ENCODE peak calls at places on chromosome 22, in eight cellular contexts. X, L, T, Q, I, J, R and N are unnamed samples.

GRCh38 chr22:46679711-46680269 is 58.3 kb downstream of the CERK start:
- DNase-seq in X (no peak), L (no peak), T (no peak), Q (no peak), I (no peak), J (no peak), R (no peak), N (no peak)

GRCh38 chr22:39364646-39365405 is 15.0 kb downstream of the SYNGR1 start:
- DNase-seq in X (no peak), L (no peak), T (no peak), Q (no peak), I (no peak), J (no peak), R (no peak), N (no peak)

GRCh38 chr22:19843107-19843856 is 11.4 kb downstream of the GNB1L start:
- DNase-seq in X (no peak), L (peak), T (no peak), Q (no peak), I (no peak), J (no peak), R (no peak), N (peak)

GRCh38 chr22:30872282-30873041 is 96.1 kb downstream of the MORC2 start:
- DNase-seq in X (no peak), L (no peak), T (no peak), Q (no peak), I (no peak), J (peak), R (no peak), N (no peak)

GRCh38 chr22:45481661-45482060 is 21.0 kb upstream of the FBLN1 start:
- DNase-seq in X (no peak), L (no peak), T (no peak), Q (no peak), I (no peak), J (no peak), R (no peak), N (no peak)

GRCh38 chr22:17597217-17597616 is 31.3 kb downstream of the ATP6V1E1 start:
- DNase-seq in X (no peak), L (no peak), T (no peak), Q (no peak), I (peak), J (no peak), R (no peak), N (no peak)

GRCh38 chr22:30605449-30606110 is 1.4 kb upstream of the TCN2 start:
- DNase-seq in X (peak), L (peak), T (no peak), Q (no peak), I (peak), J (peak), R (peak), N (peak)

GRCh38 chr22:28883917-28884753 is 763 bp downstream of the ZNRF3 start:
- DNase-seq in X (peak), L (peak), T (peak), Q (no peak), I (no peak), J (peak), R (peak), N (peak)

GRCh38 chr22:39169797-39170466 is 17.5 kb upstream of the CBX7 start:
- DNase-seq in X (no peak), L (no peak), T (no peak), Q (no peak), I (no peak), J (no peak), R (no peak), N (no peak)

GRCh38 chr22:39612811-39613548 is 42.4 kb downstream of the CACNA1I start:
- DNase-seq in X (no peak), L (no peak), T (no peak), Q (no peak), I (no peak), J (no peak), R (no peak), N (no peak)

GRCh38 chr22:26170795-26171194 is 1.5 kb downstream of the SEZ6L start:
- DNase-seq in X (no peak), L (no peak), T (no peak), Q (no peak), I (no peak), J (peak), R (no peak), N (no peak)

GRCh38 chr22:24400726-24401596 is 26.4 kb upstream of the ADORA2A start:
- DNase-seq in X (no peak), L (no peak), T (no peak), Q (no peak), I (peak), J (no peak), R (no peak), N (no peak)

GRCh38 chr22:31752096-31752847 is 1.5 kb upstream of the DEPDC5 start:
- DNase-seq in X (no peak), L (no peak), T (no peak), Q (no peak), I (no peak), J (no peak), R (no peak), N (no peak)

GRCh38 chr22:46737105-46737975 is 712 bp downstream of the CERK start:
- DNase-seq in X (no peak), L (no peak), T (peak), Q (no peak), I (peak), J (peak), R (peak), N (no peak)

GRCh38 chr22:26273011-26273675 is 103.9 kb downstream of the SEZ6L start:
- DNase-seq in X (no peak), L (no peak), T (no peak), Q (no peak), I (no peak), J (no peak), R (no peak), N (no peak)

GRCh38 chr22:18060646-18061620 is 16.9 kb upstream of the PEX26 start:
- DNase-seq in X (peak), L (no peak), T (no peak), Q (no peak), I (peak), J (no peak), R (no peak), N (peak)

GRCh38 chr22:30381250-30381649 is 6.0 kb downstream of the RNF215 start:
- DNase-seq in X (no peak), L (no peak), T (no peak), Q (no peak), I (no peak), J (no peak), R (no peak), N (no peak)

GRCh38 chr22:45482169-45482568 is 20.5 kb upstream of the FBLN1 start:
- DNase-seq in X (no peak), L (no peak), T (no peak), Q (no peak), I (no peak), J (no peak), R (no peak), N (no peak)

GRCh38 chr22:26777402-26777801 is 120.0 kb downstream of the MIAT start:
- DNase-seq in X (no peak), L (no peak), T (no peak), Q (no peak), I (peak), J (no peak), R (peak), N (no peak)

GRCh38 chr22:39223091-39223710 is 21.6 kb downstream of the PDGFB start:
- DNase-seq in X (no peak), L (no peak), T (no peak), Q (no peak), I (no peak), J (no peak), R (no peak), N (no peak)

GRCh38 chr22:44752285-44753188 is at the start of gene ARHGAP8:
- DNase-seq in X (no peak), L (peak), T (no peak), Q (no peak), I (no peak), J (no peak), R (no peak), N (peak)

GRCh38 chr22:31647516-31647915 is 14.5 kb downstream of the PISD start:
- DNase-seq in X (no peak), L (no peak), T (no peak), Q (no peak), I (peak), J (no peak), R (no peak), N (no peak)

GRCh38 chr22:46062971-46063631 is 86.1 kb upstream of the WNT7B start:
- DNase-seq in X (no peak), L (peak), T (no peak), Q (peak), I (peak), J (no peak), R (peak), N (no peak)

GRCh38 chr22:49400136-49400865 is 427.4 kb downstream of the BRD1 start:
- DNase-seq in X (no peak), L (peak), T (no peak), Q (no peak), I (no peak), J (no peak), R (no peak), N (no peak)

GRCh38 chr22:39920134-39920743 is 19.4 kb downstream of the GRAP2 start:
- DNase-seq in X (no peak), L (no peak), T (no peak), Q (no peak), I (no peak), J (no peak), R (no peak), N (no peak)

GRCh38 chr22:19535001-19535400 is 10.8 kb upstream of the CLDN5 start:
- DNase-seq in X (no peak), L (no peak), T (no peak), Q (no peak), I (no peak), J (no peak), R (no peak), N (no peak)

GRCh38 chr22:19820880-19821522 is 33.7 kb downstream of the GNB1L start:
- DNase-seq in X (no peak), L (peak), T (no peak), Q (no peak), I (no peak), J (no peak), R (no peak), N (peak)

GRCh38 chr22:45090364-45090960 is 73.3 kb upstream of the NUP50 start:
- DNase-seq in X (peak), L (peak), T (no peak), Q (no peak), I (peak), J (no peak), R (no peak), N (peak)

GRCh38 chr22:19289475-19290161 is 1.9 kb downstream of the CLTCL1 start:
- DNase-seq in X (no peak), L (no peak), T (no peak), Q (no peak), I (peak), J (no peak), R (no peak), N (no peak)

GRCh38 chr22:29569011-29569678 is 11.8 kb downstream of the NIPSNAP1 start:
- DNase-seq in X (no peak), L (no peak), T (no peak), Q (no peak), I (no peak), J (no peak), R (no peak), N (no peak)

GRCh38 chr22:26597026-26597425 is 7.1 kb upstream of the TPST2 start:
- DNase-seq in X (no peak), L (no peak), T (no peak), Q (no peak), I (no peak), J (no peak), R (no peak), N (no peak)

GRCh38 chr22:24289138-24289537 is 18.5 kb downstream of the SPECC1L start:
- DNase-seq in X (no peak), L (no peak), T (no peak), Q (no peak), I (peak), J (no peak), R (no peak), N (no peak)

GRCh38 chr22:28815101-28815500 is 14.7 kb upstream of the XBP1 start:
- DNase-seq in X (no peak), L (no peak), T (no peak), Q (no peak), I (no peak), J (no peak), R (no peak), N (no peak)

GRCh38 chr22:17359501-17359900 is 9.8 kb upstream of the CECR2 start:
- DNase-seq in X (no peak), L (no peak), T (no peak), Q (no peak), I (no peak), J (no peak), R (no peak), N (no peak)

GRCh38 chr22:39144101-39144815 is 8.2 kb downstream of the CBX7 start:
- DNase-seq in X (no peak), L (peak), T (peak), Q (no peak), I (peak), J (no peak), R (peak), N (peak)

GRCh38 chr22:38111941-38112355 is 1.5 kb upstream of the BAIAP2L2 start:
- DNase-seq in X (no peak), L (peak), T (no peak), Q (no peak), I (no peak), J (no peak), R (no peak), N (peak)
- H3K27ac ChIP-seq in X (peak), L (peak), T (no peak), Q (no peak), I (no peak), J (no peak), R (no peak), N (peak)

GRCh38 chr22:50544746-50545253 is 899 bp upstream of the KLHDC7B start:
- DNase-seq in X (no peak), L (peak), T (no peak), Q (no peak), I (no peak), J (no peak), R (no peak), N (peak)
- H3K27ac ChIP-seq in X (peak), L (peak), T (peak), Q (peak), I (no peak), J (no peak), R (no peak), N (peak)

GRCh38 chr22:42855726-42856125 is 1.3 kb downstream of the ARFGAP3 start:
- DNase-seq in X (no peak), L (no peak), T (no peak), Q (no peak), I (no peak), J (no peak), R (no peak), N (no peak)
- H3K27ac ChIP-seq in X (peak), L (peak), T (no peak), Q (peak), I (peak), J (peak), R (peak), N (peak)

DNA sequence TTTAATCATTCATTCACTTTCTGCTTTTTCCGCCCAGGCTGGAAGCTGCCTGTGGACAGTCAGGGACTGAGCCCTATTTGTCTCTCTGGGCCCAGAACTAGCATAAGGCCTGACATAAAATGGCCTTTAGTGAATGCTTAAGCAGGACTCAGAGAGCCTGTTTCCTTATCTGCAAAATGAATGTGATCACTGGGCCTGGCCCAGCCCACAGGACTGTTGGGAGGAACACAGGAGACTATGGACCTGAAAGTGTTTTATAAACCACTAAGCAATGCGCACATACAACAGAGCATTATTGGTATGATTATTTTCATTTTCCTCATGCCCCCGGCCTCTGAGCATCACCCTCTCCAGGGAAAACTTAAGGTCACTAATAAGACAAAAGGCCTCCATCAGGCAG is 3.9 kb upstream of the MYH9 start:
- DNase-seq in X (no peak), L (no peak), T (no peak), Q (no peak), I (no peak), J (no peak), R (no peak), N (no peak)
- H3K27ac ChIP-seq in X (no peak), L (peak), T (no peak), Q (no peak), I (no peak), J (peak), R (no peak), N (peak)

GRCh38 chr22:22926359-22927195 is 39.0 kb downstream of the IGLL5 start:
- DNase-seq in X (no peak), L (no peak), T (no peak), Q (no peak), I (no peak), J (no peak), R (no peak), N (no peak)
- H3K27ac ChIP-seq in X (no peak), L (no peak), T (no peak), Q (no peak), I (no peak), J (no peak), R (no peak), N (no peak)

GRCh38 chr22:48301421-48301820 is 1526.3 kb downstream of the BRD1 start:
- DNase-seq in X (no peak), L (no peak), T (no peak), Q (no peak), I (no peak), J (no peak), R (no peak), N (no peak)
- H3K27ac ChIP-seq in X (no peak), L (no peak), T (no peak), Q (no peak), I (no peak), J (no peak), R (no peak), N (no peak)